ENCODE peak calls at places on chromosome 1, in nine cellular contexts. One of them, this sample, is unnamed.

GRCh38 chr1:240797050-240797449 is 185.1 kb upstream of the GREM2 start:
- DNase-seq in A549: peak; percentile 62
- DNase-seq in adrenal gland: no peak
- DNase-seq in endothelial cell of umbilical vein: peak; percentile 18
- DNase-seq in dorsolateral prefrontal cortex: no peak
- DNase-seq in lower lobe of right lung: no peak
- DNase-seq in IMR-90: peak; percentile 12
- DNase-seq in neural progenitor cell: no peak
- DNase-seq in upper lobe of right lung: no peak
- DNase-seq in this sample: no peak

GRCh38 chr1:157000686-157001085 is 44.9 kb downstream of the ARHGEF11 start:
- DNase-seq in A549: no peak
- DNase-seq in adrenal gland: no peak
- DNase-seq in endothelial cell of umbilical vein: peak; percentile 6
- DNase-seq in dorsolateral prefrontal cortex: no peak
- DNase-seq in lower lobe of right lung: no peak
- DNase-seq in IMR-90: peak; percentile 32
- DNase-seq in neural progenitor cell: no peak
- DNase-seq in upper lobe of right lung: no peak
- DNase-seq in this sample: no peak

GRCh38 chr1:244163131-244163530 is 112.0 kb downstream of the ZBTB18 start:
- DNase-seq in A549: peak; percentile 33
- DNase-seq in adrenal gland: no peak
- DNase-seq in endothelial cell of umbilical vein: peak; percentile 37
- DNase-seq in dorsolateral prefrontal cortex: no peak
- DNase-seq in lower lobe of right lung: no peak
- DNase-seq in IMR-90: peak; percentile 69
- DNase-seq in neural progenitor cell: no peak
- DNase-seq in upper lobe of right lung: no peak
- DNase-seq in this sample: no peak

GRCh38 chr1:9766759-9767442 is 56.9 kb downstream of the CLSTN1 start:
- DNase-seq in A549: peak; percentile 81
- DNase-seq in adrenal gland: no peak
- DNase-seq in endothelial cell of umbilical vein: no peak
- DNase-seq in dorsolateral prefrontal cortex: no peak
- DNase-seq in lower lobe of right lung: no peak
- DNase-seq in IMR-90: peak; percentile 100
- DNase-seq in neural progenitor cell: no peak
- DNase-seq in upper lobe of right lung: no peak
- DNase-seq in this sample: no peak

GRCh38 chr1:92848201-92848600 is 16.4 kb downstream of the RPL5 start:
- DNase-seq in A549: no peak
- DNase-seq in adrenal gland: no peak
- DNase-seq in endothelial cell of umbilical vein: no peak
- DNase-seq in dorsolateral prefrontal cortex: no peak
- DNase-seq in lower lobe of right lung: no peak
- DNase-seq in IMR-90: no peak
- DNase-seq in neural progenitor cell: no peak
- DNase-seq in upper lobe of right lung: no peak
- DNase-seq in this sample: no peak

GRCh38 chr1:152398812-152399698 is 15.0 kb downstream of the CRNN start:
- DNase-seq in A549: peak; percentile 66
- DNase-seq in adrenal gland: no peak
- DNase-seq in endothelial cell of umbilical vein: no peak
- DNase-seq in dorsolateral prefrontal cortex: no peak
- DNase-seq in lower lobe of right lung: no peak
- DNase-seq in IMR-90: no peak
- DNase-seq in neural progenitor cell: no peak
- DNase-seq in upper lobe of right lung: no peak
- DNase-seq in this sample: no peak

GRCh38 chr1:184194251-184194650 is 142.7 kb downstream of the TSEN15 start:
- DNase-seq in A549: no peak
- DNase-seq in adrenal gland: no peak
- DNase-seq in endothelial cell of umbilical vein: no peak
- DNase-seq in dorsolateral prefrontal cortex: no peak
- DNase-seq in lower lobe of right lung: no peak
- DNase-seq in IMR-90: peak; percentile 13
- DNase-seq in neural progenitor cell: no peak
- DNase-seq in upper lobe of right lung: no peak
- DNase-seq in this sample: no peak

GRCh38 chr1:91846007-91846620 is 39.8 kb downstream of the TGFBR3 start:
- DNase-seq in A549: peak; percentile 18
- DNase-seq in adrenal gland: peak; percentile 46
- DNase-seq in endothelial cell of umbilical vein: peak; percentile 48
- DNase-seq in dorsolateral prefrontal cortex: no peak
- DNase-seq in lower lobe of right lung: no peak
- DNase-seq in IMR-90: peak; percentile 46
- DNase-seq in neural progenitor cell: peak; percentile 28
- DNase-seq in upper lobe of right lung: no peak
- DNase-seq in this sample: no peak

GRCh38 chr1:247561711-247562110 is 12.8 kb downstream of the GCSAML start:
- DNase-seq in A549: no peak
- DNase-seq in adrenal gland: no peak
- DNase-seq in endothelial cell of umbilical vein: no peak
- DNase-seq in dorsolateral prefrontal cortex: no peak
- DNase-seq in lower lobe of right lung: no peak
- DNase-seq in IMR-90: no peak
- DNase-seq in neural progenitor cell: peak; percentile 19
- DNase-seq in upper lobe of right lung: no peak
- DNase-seq in this sample: no peak

GRCh38 chr1:113980120-113980519 is 846 bp downstream of the OLFML3 start:
- DNase-seq in A549: no peak
- DNase-seq in adrenal gland: no peak
- DNase-seq in endothelial cell of umbilical vein: no peak
- DNase-seq in dorsolateral prefrontal cortex: no peak
- DNase-seq in lower lobe of right lung: no peak
- DNase-seq in IMR-90: peak; percentile 46
- DNase-seq in neural progenitor cell: no peak
- DNase-seq in upper lobe of right lung: no peak
- DNase-seq in this sample: peak; percentile 54

GRCh38 chr1:172843444-172843843 is 184.5 kb downstream of the FASLG start:
- DNase-seq in A549: no peak
- DNase-seq in adrenal gland: no peak
- DNase-seq in endothelial cell of umbilical vein: peak; percentile 32
- DNase-seq in dorsolateral prefrontal cortex: no peak
- DNase-seq in lower lobe of right lung: no peak
- DNase-seq in IMR-90: no peak
- DNase-seq in neural progenitor cell: no peak
- DNase-seq in upper lobe of right lung: no peak
- DNase-seq in this sample: no peak

GRCh38 chr1:16213013-16213412 is 561 bp upstream of the ARHGEF19 start:
- DNase-seq in A549: no peak
- DNase-seq in adrenal gland: no peak
- DNase-seq in endothelial cell of umbilical vein: no peak
- DNase-seq in dorsolateral prefrontal cortex: no peak
- DNase-seq in lower lobe of right lung: no peak
- DNase-seq in IMR-90: no peak
- DNase-seq in neural progenitor cell: no peak
- DNase-seq in upper lobe of right lung: no peak
- DNase-seq in this sample: no peak

GRCh38 chr1:16210581-16210980 is 1.9 kb downstream of the ARHGEF19 start:
- DNase-seq in A549: no peak
- DNase-seq in adrenal gland: no peak
- DNase-seq in endothelial cell of umbilical vein: no peak
- DNase-seq in dorsolateral prefrontal cortex: no peak
- DNase-seq in lower lobe of right lung: no peak
- DNase-seq in IMR-90: no peak
- DNase-seq in neural progenitor cell: no peak
- DNase-seq in upper lobe of right lung: no peak
- DNase-seq in this sample: no peak

GRCh38 chr1:16209847-16210407 is 2.5 kb downstream of the ARHGEF19 start:
- DNase-seq in A549: no peak
- DNase-seq in adrenal gland: no peak
- DNase-seq in endothelial cell of umbilical vein: no peak
- DNase-seq in dorsolateral prefrontal cortex: peak; percentile 51
- DNase-seq in lower lobe of right lung: no peak
- DNase-seq in IMR-90: peak; percentile 17
- DNase-seq in neural progenitor cell: peak; percentile 27
- DNase-seq in upper lobe of right lung: peak; percentile 60
- DNase-seq in this sample: no peak

GRCh38 chr1:16212251-16212961 is at the start of gene ARHGEF19:
- DNase-seq in A549: no peak
- DNase-seq in adrenal gland: no peak
- DNase-seq in endothelial cell of umbilical vein: no peak
- DNase-seq in dorsolateral prefrontal cortex: no peak
- DNase-seq in lower lobe of right lung: peak; percentile 81
- DNase-seq in IMR-90: no peak
- DNase-seq in neural progenitor cell: peak; percentile 54
- DNase-seq in upper lobe of right lung: peak; percentile 88
- DNase-seq in this sample: no peak

DNA sequence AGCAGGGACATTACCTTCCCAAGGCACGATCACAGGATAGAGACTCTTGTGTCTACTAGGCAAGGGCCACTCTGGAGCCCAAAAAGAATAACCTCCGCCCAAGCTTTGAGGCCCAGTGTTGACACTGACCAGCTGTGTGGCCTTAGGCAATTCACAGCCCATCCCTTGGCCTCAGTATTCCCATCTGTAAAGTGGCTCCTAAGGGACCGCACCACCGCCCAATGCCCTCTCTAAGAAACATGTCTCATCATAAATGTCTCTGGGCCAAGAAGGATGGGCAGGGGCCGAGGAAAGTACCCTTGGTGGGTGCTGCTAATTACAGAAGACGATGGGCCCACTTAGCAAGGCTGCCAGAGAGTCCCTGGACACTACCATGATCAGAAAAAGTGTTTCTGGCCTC is 628 bp downstream of the ARHGEF19 start:
- DNase-seq in A549: no peak
- DNase-seq in adrenal gland: no peak
- DNase-seq in endothelial cell of umbilical vein: no peak
- DNase-seq in dorsolateral prefrontal cortex: no peak
- DNase-seq in lower lobe of right lung: no peak
- DNase-seq in IMR-90: no peak
- DNase-seq in neural progenitor cell: no peak
- DNase-seq in upper lobe of right lung: no peak
- DNase-seq in this sample: no peak
- H3K27ac ChIP-seq in A549: no peak overlapping the region
- H3K27ac ChIP-seq in adrenal gland: no peak overlapping the region
- H3K27ac ChIP-seq in endothelial cell of umbilical vein: no peak overlapping the region
- H3K27ac ChIP-seq in dorsolateral prefrontal cortex: no peak overlapping the region
- H3K27ac ChIP-seq in lower lobe of right lung: peak overlapping the region; percentile 56
- H3K27ac ChIP-seq in IMR-90: no peak overlapping the region
- H3K27ac ChIP-seq in neural progenitor cell: no peak overlapping the region
- H3K27ac ChIP-seq in upper lobe of right lung: no peak overlapping the region
- H3K27ac ChIP-seq in this sample: no peak overlapping the region

DNA sequence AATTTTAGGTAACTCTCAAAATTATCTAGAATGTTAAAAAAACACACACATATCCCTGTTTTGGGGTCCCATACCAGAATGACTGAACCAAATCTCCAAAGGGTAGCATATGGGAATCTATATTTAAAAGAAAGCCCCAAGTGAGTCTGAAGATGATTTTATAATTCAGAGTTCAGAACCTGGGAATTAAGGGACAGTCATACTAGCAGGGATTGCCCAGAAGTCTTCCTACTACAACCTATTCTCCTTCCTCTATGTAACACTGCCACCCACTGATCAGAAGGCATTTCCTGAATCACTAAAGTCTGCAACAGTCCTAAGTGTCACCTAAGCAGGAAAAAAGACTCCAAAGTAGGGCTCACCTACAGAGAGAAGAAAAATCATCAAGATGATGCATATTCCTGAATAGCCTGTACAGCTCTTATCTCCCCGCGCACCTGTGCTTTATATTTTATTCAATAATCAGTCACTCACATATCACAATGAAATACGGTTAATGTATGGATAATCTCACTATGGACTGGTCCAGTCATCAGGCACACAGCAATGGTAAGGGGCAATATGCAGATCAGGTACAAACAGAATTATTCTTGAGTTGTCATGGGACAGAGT is 4.9 kb downstream of the RGS1 start:
- DNase-seq in A549: peak; percentile 64
- DNase-seq in adrenal gland: peak; percentile 28
- DNase-seq in endothelial cell of umbilical vein: peak; percentile 75
- DNase-seq in dorsolateral prefrontal cortex: no peak
- DNase-seq in lower lobe of right lung: no peak
- DNase-seq in IMR-90: peak; percentile 68
- DNase-seq in neural progenitor cell: peak; percentile 38
- DNase-seq in upper lobe of right lung: no peak
- DNase-seq in this sample: no peak
- H3K27ac ChIP-seq in A549: no peak overlapping the region
- H3K27ac ChIP-seq in adrenal gland: no peak overlapping the region
- H3K27ac ChIP-seq in endothelial cell of umbilical vein: no peak overlapping the region
- H3K27ac ChIP-seq in dorsolateral prefrontal cortex: no peak overlapping the region
- H3K27ac ChIP-seq in lower lobe of right lung: no peak overlapping the region
- H3K27ac ChIP-seq in IMR-90: no peak overlapping the region
- H3K27ac ChIP-seq in neural progenitor cell: no peak overlapping the region
- H3K27ac ChIP-seq in upper lobe of right lung: no peak overlapping the region
- H3K27ac ChIP-seq in this sample: no peak overlapping the region

GRCh38 chr1:221381858-221382623 is 359.8 kb downstream of the DUSP10 start:
- DNase-seq in A549: no peak
- DNase-seq in adrenal gland: no peak
- DNase-seq in endothelial cell of umbilical vein: no peak
- DNase-seq in dorsolateral prefrontal cortex: no peak
- DNase-seq in lower lobe of right lung: no peak
- DNase-seq in IMR-90: peak; percentile 30
- DNase-seq in neural progenitor cell: no peak
- DNase-seq in upper lobe of right lung: no peak
- DNase-seq in this sample: no peak
- H3K27ac ChIP-seq in A549: no peak overlapping the region
- H3K27ac ChIP-seq in adrenal gland: no peak overlapping the region
- H3K27ac ChIP-seq in endothelial cell of umbilical vein: no peak overlapping the region
- H3K27ac ChIP-seq in dorsolateral prefrontal cortex: no peak overlapping the region
- H3K27ac ChIP-seq in lower lobe of right lung: no peak overlapping the region
- H3K27ac ChIP-seq in IMR-90: no peak overlapping the region
- H3K27ac ChIP-seq in neural progenitor cell: no peak overlapping the region
- H3K27ac ChIP-seq in upper lobe of right lung: no peak overlapping the region
- H3K27ac ChIP-seq in this sample: no peak overlapping the region

GRCh38 chr1:30750751-30751291 is 6.8 kb downstream of the LAPTM5 start:
- DNase-seq in A549: no peak
- DNase-seq in adrenal gland: no peak
- DNase-seq in endothelial cell of umbilical vein: no peak
- DNase-seq in dorsolateral prefrontal cortex: no peak
- DNase-seq in lower lobe of right lung: no peak
- DNase-seq in IMR-90: no peak
- DNase-seq in neural progenitor cell: no peak
- DNase-seq in upper lobe of right lung: no peak
- DNase-seq in this sample: no peak

GRCh38 chr1:30751830-30752650 is 5.5 kb downstream of the LAPTM5 start:
- DNase-seq in A549: no peak
- DNase-seq in adrenal gland: no peak
- DNase-seq in endothelial cell of umbilical vein: no peak
- DNase-seq in dorsolateral prefrontal cortex: no peak
- DNase-seq in lower lobe of right lung: no peak
- DNase-seq in IMR-90: no peak
- DNase-seq in neural progenitor cell: no peak
- DNase-seq in upper lobe of right lung: no peak
- DNase-seq in this sample: no peak

GRCh38 chr1:30748098-30748698 is 9.4 kb downstream of the LAPTM5 start:
- DNase-seq in A549: no peak
- DNase-seq in adrenal gland: no peak
- DNase-seq in endothelial cell of umbilical vein: no peak
- DNase-seq in dorsolateral prefrontal cortex: peak; percentile 78
- DNase-seq in lower lobe of right lung: peak; percentile 54
- DNase-seq in IMR-90: no peak
- DNase-seq in neural progenitor cell: no peak
- DNase-seq in upper lobe of right lung: no peak
- DNase-seq in this sample: no peak

GRCh38 chr1:30748699-30749401 is 8.7 kb downstream of the LAPTM5 start:
- DNase-seq in A549: no peak
- DNase-seq in adrenal gland: no peak
- DNase-seq in endothelial cell of umbilical vein: peak; percentile 65
- DNase-seq in dorsolateral prefrontal cortex: no peak
- DNase-seq in lower lobe of right lung: peak; percentile 45
- DNase-seq in IMR-90: no peak
- DNase-seq in neural progenitor cell: no peak
- DNase-seq in upper lobe of right lung: no peak
- DNase-seq in this sample: no peak

GRCh38 chr1:30749691-30750583 is 7.6 kb downstream of the LAPTM5 start:
- DNase-seq in A549: no peak
- DNase-seq in adrenal gland: no peak
- DNase-seq in endothelial cell of umbilical vein: no peak
- DNase-seq in dorsolateral prefrontal cortex: no peak
- DNase-seq in lower lobe of right lung: no peak
- DNase-seq in IMR-90: no peak
- DNase-seq in neural progenitor cell: no peak
- DNase-seq in upper lobe of right lung: no peak
- DNase-seq in this sample: no peak
- H3K27ac ChIP-seq in A549: no peak overlapping the region
- H3K27ac ChIP-seq in adrenal gland: no peak overlapping the region
- H3K27ac ChIP-seq in endothelial cell of umbilical vein: no peak overlapping the region
- H3K27ac ChIP-seq in dorsolateral prefrontal cortex: peak overlapping the region; percentile 89
- H3K27ac ChIP-seq in lower lobe of right lung: peak overlapping the region; percentile 27
- H3K27ac ChIP-seq in IMR-90: no peak overlapping the region
- H3K27ac ChIP-seq in neural progenitor cell: no peak overlapping the region
- H3K27ac ChIP-seq in upper lobe of right lung: peak overlapping the region; percentile 65
- H3K27ac ChIP-seq in this sample: no peak overlapping the region

This sample was measured in left ventricle myocardium inferior.